ENCODE peak calls at places on chromosomes 4 and X, in seven cellular contexts. One of them, this sample, is unnamed.

GRCh38 chrX:32408389-32408788 is 803.0 kb downstream of the DMD start:
- DNase-seq in heart left ventricle: no peak
- DNase-seq in A673: peak; percentile 1
- DNase-seq in endothelial cell of umbilical vein: no peak
- DNase-seq in pancreas: no peak
- DNase-seq in GM06990: no peak
- DNase-seq in PC-3: peak; percentile 1
- DNase-seq in this sample: no peak

GRCh38 chr4:120841580-120841979 is 80.9 kb downstream of the PRDM5 start:
- DNase-seq in endothelial cell of umbilical vein: no peak
- DNase-seq in GM06990: no peak
- DNase-seq in pancreas: no peak
- DNase-seq in A673: no peak
- DNase-seq in heart left ventricle: no peak
- DNase-seq in PC-3: no peak
- DNase-seq in this sample: no peak

GRCh38 chrX:84188320-84188834 is 378 bp upstream of the RPS6KA6 start:
- DNase-seq in pancreas: peak; percentile 79
- DNase-seq in A673: no peak
- DNase-seq in endothelial cell of umbilical vein: peak; percentile 53
- DNase-seq in heart left ventricle: peak; percentile 42
- DNase-seq in GM06990: peak; percentile 69
- DNase-seq in PC-3: peak; percentile 61
- DNase-seq in this sample: peak; percentile 26

GRCh38 chrX:16462912-16463311 is 187.0 kb upstream of the S100G start:
- DNase-seq in endothelial cell of umbilical vein: no peak
- DNase-seq in PC-3: no peak
- DNase-seq in GM06990: no peak
- DNase-seq in pancreas: no peak
- DNase-seq in heart left ventricle: no peak
- DNase-seq in A673: no peak
- DNase-seq in this sample: peak; percentile 81

GRCh38 chr4:135705343-135705742 is 1503.8 kb upstream of the PABPC4L start:
- DNase-seq in endothelial cell of umbilical vein: no peak
- DNase-seq in pancreas: no peak
- DNase-seq in GM06990: no peak
- DNase-seq in A673: no peak
- DNase-seq in PC-3: no peak
- DNase-seq in heart left ventricle: no peak
- DNase-seq in this sample: no peak

GRCh38 chr4:138400528-138400927 is 158.4 kb upstream of the SLC7A11 start:
- DNase-seq in GM06990: no peak
- DNase-seq in A673: no peak
- DNase-seq in heart left ventricle: peak; percentile 49
- DNase-seq in PC-3: no peak
- DNase-seq in endothelial cell of umbilical vein: no peak
- DNase-seq in pancreas: no peak
- DNase-seq in this sample: no peak

GRCh38 chr4:37951465-37952352 is 8.5 kb upstream of the PTTG2 start:
- DNase-seq in A673: no peak
- DNase-seq in pancreas: no peak
- DNase-seq in heart left ventricle: no peak
- DNase-seq in GM06990: no peak
- DNase-seq in endothelial cell of umbilical vein: no peak
- DNase-seq in PC-3: peak; percentile 8
- DNase-seq in this sample: no peak

GRCh38 chr4:106201373-106201772 is 114.6 kb downstream of the TBCK start:
- DNase-seq in heart left ventricle: no peak
- DNase-seq in pancreas: no peak
- DNase-seq in endothelial cell of umbilical vein: peak; percentile 31
- DNase-seq in A673: peak; percentile 55
- DNase-seq in GM06990: no peak
- DNase-seq in PC-3: peak; percentile 33
- DNase-seq in this sample: no peak

GRCh38 chr4:37827030-37827705 is 682 bp downstream of the PGM2 start:
- DNase-seq in GM06990: no peak
- DNase-seq in heart left ventricle: no peak
- DNase-seq in pancreas: no peak
- DNase-seq in endothelial cell of umbilical vein: peak; percentile 71
- DNase-seq in A673: no peak
- DNase-seq in PC-3: peak; percentile 75
- DNase-seq in this sample: no peak

GRCh38 chr4:152938237-152938969 is 2.3 kb downstream of the FHDC1 start:
- DNase-seq in GM06990: no peak
- DNase-seq in endothelial cell of umbilical vein: no peak
- DNase-seq in PC-3: no peak
- DNase-seq in heart left ventricle: no peak
- DNase-seq in A673: no peak
- DNase-seq in pancreas: no peak
- DNase-seq in this sample: no peak

GRCh38 chr4:7803992-7804758 is 135.5 kb downstream of the AFAP1 start:
- DNase-seq in pancreas: peak; percentile 89
- DNase-seq in GM06990: peak; percentile 45
- DNase-seq in PC-3: peak; percentile 77
- DNase-seq in heart left ventricle: peak; percentile 83
- DNase-seq in endothelial cell of umbilical vein: peak; percentile 81
- DNase-seq in A673: peak; percentile 80
- DNase-seq in this sample: no peak

GRCh38 chr4:67765401-67765800 is 11.2 kb upstream of the GNRHR start:
- DNase-seq in heart left ventricle: no peak
- DNase-seq in pancreas: no peak
- DNase-seq in GM06990: no peak
- DNase-seq in endothelial cell of umbilical vein: no peak
- DNase-seq in PC-3: no peak
- DNase-seq in A673: no peak
- DNase-seq in this sample: no peak

GRCh38 chrX:14919421-14919820 is 46.2 kb downstream of the MOSPD2 start:
- DNase-seq in A673: no peak
- DNase-seq in endothelial cell of umbilical vein: peak; percentile 61
- DNase-seq in pancreas: no peak
- DNase-seq in GM06990: no peak
- DNase-seq in heart left ventricle: no peak
- DNase-seq in PC-3: no peak
- DNase-seq in this sample: no peak

GRCh38 chrX:13380230-13380629 is 60.4 kb upstream of the ATXN3L start:
- DNase-seq in PC-3: peak; percentile 48
- DNase-seq in heart left ventricle: no peak
- DNase-seq in pancreas: no peak
- DNase-seq in A673: no peak
- DNase-seq in GM06990: no peak
- DNase-seq in endothelial cell of umbilical vein: peak; percentile 2
- DNase-seq in this sample: no peak

GRCh38 chr4:1614854-1615595 is 69.1 kb downstream of the FAM53A start:
- DNase-seq in GM06990: no peak
- DNase-seq in A673: no peak
- DNase-seq in pancreas: peak; percentile 55
- DNase-seq in heart left ventricle: no peak
- DNase-seq in endothelial cell of umbilical vein: no peak
- DNase-seq in PC-3: peak; percentile 71
- DNase-seq in this sample: no peak

GRCh38 chr4:70958681-70959080 is 34.8 kb upstream of the DCK start:
- DNase-seq in endothelial cell of umbilical vein: no peak
- DNase-seq in PC-3: peak; percentile 8
- DNase-seq in heart left ventricle: no peak
- DNase-seq in A673: no peak
- DNase-seq in GM06990: no peak
- DNase-seq in pancreas: no peak
- DNase-seq in this sample: peak; percentile 39

GRCh38 chr4:7909966-7910720 is 29.5 kb downstream of the AFAP1 start:
- DNase-seq in endothelial cell of umbilical vein: no peak
- DNase-seq in heart left ventricle: peak; percentile 31
- DNase-seq in PC-3: peak; percentile 11
- DNase-seq in GM06990: no peak
- DNase-seq in pancreas: no peak
- DNase-seq in A673: no peak
- DNase-seq in this sample: no peak

GRCh38 chr4:86496094-86497060 is 97.7 kb upstream of the PTPN13 start:
- DNase-seq in endothelial cell of umbilical vein: peak; percentile 45
- DNase-seq in GM06990: no peak
- DNase-seq in heart left ventricle: no peak
- DNase-seq in pancreas: no peak
- DNase-seq in A673: peak; percentile 66
- DNase-seq in PC-3: peak; percentile 79
- DNase-seq in this sample: peak; percentile 6

GRCh38 chrX:57528670-57529255 is 63.0 kb upstream of the ZXDB start:
- DNase-seq in endothelial cell of umbilical vein: peak; percentile 11
- DNase-seq in PC-3: peak; percentile 56
- DNase-seq in heart left ventricle: no peak
- DNase-seq in GM06990: no peak
- DNase-seq in pancreas: no peak
- DNase-seq in A673: peak; percentile 8
- DNase-seq in this sample: no peak

GRCh38 chrX:22577181-22577580 is 304.5 kb downstream of the CBLL2 start:
- DNase-seq in PC-3: peak; percentile 84
- DNase-seq in A673: no peak
- DNase-seq in GM06990: no peak
- DNase-seq in endothelial cell of umbilical vein: peak; percentile 1
- DNase-seq in heart left ventricle: no peak
- DNase-seq in pancreas: no peak
- DNase-seq in this sample: peak; percentile 33

GRCh38 chr4:125041372-125041930 is 273.3 kb upstream of the FAT4 start:
- DNase-seq in pancreas: no peak
- DNase-seq in endothelial cell of umbilical vein: peak; percentile 32
- DNase-seq in heart left ventricle: no peak
- DNase-seq in PC-3: no peak
- DNase-seq in A673: peak; percentile 12
- DNase-seq in GM06990: no peak
- DNase-seq in this sample: no peak

GRCh38 chr4:120293341-120293740 is 226.7 kb upstream of the MAD2L1 start:
- DNase-seq in endothelial cell of umbilical vein: no peak
- DNase-seq in pancreas: no peak
- DNase-seq in heart left ventricle: no peak
- DNase-seq in GM06990: no peak
- DNase-seq in A673: no peak
- DNase-seq in PC-3: no peak
- DNase-seq in this sample: no peak

GRCh38 chr4:139666735-139667266 is 1.2 kb downstream of the MGST2 start:
- DNase-seq in PC-3: peak; percentile 73
- DNase-seq in GM06990: no peak
- DNase-seq in endothelial cell of umbilical vein: peak; percentile 84
- DNase-seq in pancreas: no peak
- DNase-seq in heart left ventricle: peak; percentile 45
- DNase-seq in A673: peak; percentile 40
- DNase-seq in this sample: no peak

GRCh38 chrX:37347420-37347819 is 1.7 kb upstream of the PRRG1 start:
- DNase-seq in endothelial cell of umbilical vein: no peak
- DNase-seq in GM06990: no peak
- DNase-seq in heart left ventricle: peak; percentile 15
- DNase-seq in A673: peak; percentile 46
- DNase-seq in pancreas: no peak
- DNase-seq in PC-3: no peak
- DNase-seq in this sample: no peak

GRCh38 chr4:13706716-13707115 is 79.2 kb upstream of the BOD1L1 start:
- DNase-seq in A673: no peak
- DNase-seq in pancreas: no peak
- DNase-seq in heart left ventricle: no peak
- DNase-seq in endothelial cell of umbilical vein: no peak
- DNase-seq in GM06990: no peak
- DNase-seq in PC-3: no peak
- DNase-seq in this sample: no peak

GRCh38 chr4:185396724-185397402 is at the start of gene ANKRD37:
- DNase-seq in A673: no peak
- DNase-seq in endothelial cell of umbilical vein: peak; percentile 69
- DNase-seq in PC-3: peak; percentile 48
- DNase-seq in GM06990: no peak
- DNase-seq in pancreas: peak; percentile 93
- DNase-seq in heart left ventricle: peak; percentile 69
- DNase-seq in this sample: no peak

GRCh38 chr4:23889814-23890269 is at the start of gene PPARGC1A:
- DNase-seq in GM06990: no peak
- DNase-seq in heart left ventricle: peak; percentile 82
- DNase-seq in PC-3: no peak
- DNase-seq in endothelial cell of umbilical vein: no peak
- DNase-seq in A673: peak; percentile 7
- DNase-seq in pancreas: peak; percentile 39
- DNase-seq in this sample: no peak

GRCh38 chr4:129335263-129335662 is 239.3 kb downstream of the C4orf33 start:
- DNase-seq in A673: no peak
- DNase-seq in pancreas: no peak
- DNase-seq in heart left ventricle: no peak
- DNase-seq in GM06990: no peak
- DNase-seq in PC-3: no peak
- DNase-seq in endothelial cell of umbilical vein: no peak
- DNase-seq in this sample: no peak

GRCh38 chr4:104912518-104912917 is 234.2 kb upstream of the TET2 start:
- DNase-seq in PC-3: no peak
- DNase-seq in pancreas: no peak
- DNase-seq in A673: no peak
- DNase-seq in GM06990: no peak
- DNase-seq in endothelial cell of umbilical vein: no peak
- DNase-seq in heart left ventricle: no peak
- DNase-seq in this sample: no peak

GRCh38 chr4:148022975-148023374 is 291.1 kb downstream of the ARHGAP10 start:
- DNase-seq in pancreas: no peak
- DNase-seq in PC-3: no peak
- DNase-seq in heart left ventricle: no peak
- DNase-seq in A673: no peak
- DNase-seq in endothelial cell of umbilical vein: no peak
- DNase-seq in GM06990: no peak
- DNase-seq in this sample: no peak
- H3K27me3 ChIP-seq in pancreas: no peaks in the 10 kb centered on the region
- H3K27me3 ChIP-seq in PC-3: no peaks in the 10 kb centered on the region
- H3K27me3 ChIP-seq in heart left ventricle: no peaks in the 10 kb centered on the region
- H3K27me3 ChIP-seq in A673: no peaks in the 10 kb centered on the region
- H3K27me3 ChIP-seq in endothelial cell of umbilical vein: no peaks in the 10 kb centered on the region
- H3K27me3 ChIP-seq in GM06990: no peaks in the 10 kb centered on the region
- H3K27me3 ChIP-seq in this sample: no peaks in the 10 kb centered on the region

DNA sequence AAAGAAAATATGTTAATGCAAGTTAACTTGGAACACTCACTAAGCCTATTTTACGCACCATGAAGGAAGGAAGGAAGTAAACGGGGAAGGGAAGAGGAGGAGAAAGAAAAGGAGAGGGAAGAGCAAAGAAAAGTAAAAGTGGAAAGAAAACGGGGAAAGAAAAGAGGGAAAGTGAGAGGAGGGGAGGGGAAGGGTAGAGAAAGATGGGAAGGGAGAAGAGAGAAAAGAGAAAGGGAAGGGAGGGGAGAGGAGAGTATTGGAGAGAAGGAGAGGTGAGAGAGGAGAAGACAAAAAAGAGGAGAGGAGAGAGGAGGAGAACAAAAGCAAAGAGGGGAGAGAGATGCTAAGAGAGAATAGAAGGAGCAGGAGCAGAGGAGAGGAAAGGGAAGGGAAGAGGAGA is 224.1 kb downstream of the SLITRK2 start:
- DNase-seq in PC-3: no peak
- DNase-seq in endothelial cell of umbilical vein: no peak
- DNase-seq in heart left ventricle: no peak
- DNase-seq in pancreas: no peak
- DNase-seq in GM06990: no peak
- DNase-seq in A673: no peak
- DNase-seq in this sample: no peak
- H3K27me3 ChIP-seq in PC-3: no peaks in the 10 kb centered on the region
- H3K27me3 ChIP-seq in endothelial cell of umbilical vein: no peaks in the 10 kb centered on the region
- H3K27me3 ChIP-seq in heart left ventricle: no peaks in the 10 kb centered on the region
- H3K27me3 ChIP-seq in pancreas: no peaks in the 10 kb centered on the region
- H3K27me3 ChIP-seq in GM06990: no peaks in the 10 kb centered on the region
- H3K27me3 ChIP-seq in A673: no peaks in the 10 kb centered on the region
- H3K27me3 ChIP-seq in this sample: no peaks in the 10 kb centered on the region

GRCh38 chrX:106780259-106780658 is 22.2 kb upstream of the TBC1D8B start:
- DNase-seq in GM06990: no peak
- DNase-seq in pancreas: no peak
- DNase-seq in PC-3: no peak
- DNase-seq in heart left ventricle: no peak
- DNase-seq in endothelial cell of umbilical vein: no peak
- DNase-seq in A673: no peak
- DNase-seq in this sample: no peak
- H3K27me3 ChIP-seq in GM06990: no peaks in the 10 kb centered on the region
- H3K27me3 ChIP-seq in pancreas: no peaks in the 10 kb centered on the region
- H3K27me3 ChIP-seq in PC-3: peaks cover 34% of the 10 kb centered on the region
- H3K27me3 ChIP-seq in heart left ventricle: peaks cover 22% of the 10 kb centered on the region
- H3K27me3 ChIP-seq in endothelial cell of umbilical vein: no peaks in the 10 kb centered on the region
- H3K27me3 ChIP-seq in A673: peaks cover 22% of the 10 kb centered on the region
- H3K27me3 ChIP-seq in this sample: no peaks in the 10 kb centered on the region

GRCh38 chr4:56345461-56345860 is 41.8 kb downstream of the AASDH start:
- DNase-seq in pancreas: no peak
- DNase-seq in endothelial cell of umbilical vein: no peak
- DNase-seq in A673: no peak
- DNase-seq in PC-3: no peak
- DNase-seq in GM06990: no peak
- DNase-seq in heart left ventricle: no peak
- DNase-seq in this sample: no peak
- H3K27me3 ChIP-seq in pancreas: no peaks in the 10 kb centered on the region
- H3K27me3 ChIP-seq in endothelial cell of umbilical vein: no peaks in the 10 kb centered on the region
- H3K27me3 ChIP-seq in A673: no peaks in the 10 kb centered on the region
- H3K27me3 ChIP-seq in PC-3: no peaks in the 10 kb centered on the region
- H3K27me3 ChIP-seq in GM06990: no peaks in the 10 kb centered on the region
- H3K27me3 ChIP-seq in heart left ventricle: no peaks in the 10 kb centered on the region
- H3K27me3 ChIP-seq in this sample: no peaks in the 10 kb centered on the region